ENCODE peak calls at places on chromosomes 3 and 15, in four cellular contexts. One of them, this sample, is unnamed.

GRCh38 chr3:51750878-51751277 is 28.2 kb downstream of the IQCF6 start:
- DNase-seq in Right ventricle myocardium inferior: no peak
- DNase-seq in CD4-positive, alpha-beta memory T cell: no peak
- DNase-seq in Right ventricle myocardium superior: no peak
- DNase-seq in this sample: no peak

GRCh38 chr15:68054658-68055223 is 626 bp downstream of the PIAS1 start:
- DNase-seq in Right ventricle myocardium inferior: peak; percentile 81
- DNase-seq in CD4-positive, alpha-beta memory T cell: peak; percentile 1
- DNase-seq in Right ventricle myocardium superior: peak; percentile 74
- DNase-seq in this sample: peak; percentile 56

GRCh38 chr15:85533949-85534543 is 153.6 kb downstream of the AKAP13 start:
- DNase-seq in Right ventricle myocardium inferior: no peak
- DNase-seq in CD4-positive, alpha-beta memory T cell: peak; percentile 22
- DNase-seq in Right ventricle myocardium superior: no peak
- DNase-seq in this sample: no peak

GRCh38 chr3:2784627-2785026 is 325.5 kb downstream of the IL5RA start:
- DNase-seq in Right ventricle myocardium inferior: no peak
- DNase-seq in CD4-positive, alpha-beta memory T cell: no peak
- DNase-seq in Right ventricle myocardium superior: no peak
- DNase-seq in this sample: no peak

GRCh38 chr3:17573396-17573795 is 169.0 kb downstream of the TBC1D5 start:
- DNase-seq in Right ventricle myocardium inferior: no peak
- DNase-seq in CD4-positive, alpha-beta memory T cell: no peak
- DNase-seq in Right ventricle myocardium superior: no peak
- DNase-seq in this sample: no peak

GRCh38 chr15:47431501-47431900 is 285.8 kb upstream of the SEMA6D start:
- DNase-seq in Right ventricle myocardium inferior: no peak
- DNase-seq in CD4-positive, alpha-beta memory T cell: no peak
- DNase-seq in Right ventricle myocardium superior: no peak
- DNase-seq in this sample: no peak

GRCh38 chr15:57323806-57324589 is 52.3 kb upstream of the CGNL1 start:
- DNase-seq in Right ventricle myocardium inferior: no peak
- DNase-seq in CD4-positive, alpha-beta memory T cell: no peak
- DNase-seq in Right ventricle myocardium superior: no peak
- DNase-seq in this sample: peak; percentile 80

GRCh38 chr3:130516645-130517512 is at the start of gene COL6A6:
- DNase-seq in Right ventricle myocardium inferior: peak; percentile 71
- DNase-seq in CD4-positive, alpha-beta memory T cell: no peak
- DNase-seq in Right ventricle myocardium superior: peak; percentile 39
- DNase-seq in this sample: no peak

GRCh38 chr3:105938101-105938500 is 69.3 kb upstream of the CBLB start:
- DNase-seq in Right ventricle myocardium inferior: no peak
- DNase-seq in CD4-positive, alpha-beta memory T cell: no peak
- DNase-seq in Right ventricle myocardium superior: no peak
- DNase-seq in this sample: no peak

GRCh38 chr3:185059766-185060165 is 93.1 kb downstream of the C3orf70 start:
- DNase-seq in Right ventricle myocardium inferior: no peak
- DNase-seq in CD4-positive, alpha-beta memory T cell: no peak
- DNase-seq in Right ventricle myocardium superior: no peak
- DNase-seq in this sample: no peak

GRCh38 chr3:115571413-115571812 is 51.9 kb upstream of the GAP43 start:
- DNase-seq in Right ventricle myocardium inferior: no peak
- DNase-seq in CD4-positive, alpha-beta memory T cell: no peak
- DNase-seq in Right ventricle myocardium superior: no peak
- DNase-seq in this sample: no peak

GRCh38 chr3:13072239-13073041 is 789 bp downstream of the IQSEC1 start:
- DNase-seq in Right ventricle myocardium inferior: peak; percentile 82
- DNase-seq in CD4-positive, alpha-beta memory T cell: no peak
- DNase-seq in Right ventricle myocardium superior: peak; percentile 82
- DNase-seq in this sample: peak; percentile 71

GRCh38 chr15:40990789-40991188 is 37.5 kb downstream of the CHAC1 start:
- DNase-seq in Right ventricle myocardium inferior: no peak
- DNase-seq in CD4-positive, alpha-beta memory T cell: no peak
- DNase-seq in Right ventricle myocardium superior: no peak
- DNase-seq in this sample: no peak

GRCh38 chr3:162034368-162034767 is 537.8 kb downstream of the OTOL1 start:
- DNase-seq in Right ventricle myocardium inferior: no peak
- DNase-seq in CD4-positive, alpha-beta memory T cell: no peak
- DNase-seq in Right ventricle myocardium superior: no peak
- DNase-seq in this sample: no peak

GRCh38 chr15:90463381-90463780 is 66.3 kb upstream of the CRTC3 start:
- DNase-seq in Right ventricle myocardium inferior: no peak
- DNase-seq in CD4-positive, alpha-beta memory T cell: no peak
- DNase-seq in Right ventricle myocardium superior: no peak
- DNase-seq in this sample: no peak

GRCh38 chr15:66789029-66790025 is 87.3 kb downstream of the SMAD6 start:
- DNase-seq in Right ventricle myocardium inferior: no peak
- DNase-seq in CD4-positive, alpha-beta memory T cell: no peak
- DNase-seq in Right ventricle myocardium superior: peak; percentile 63
- DNase-seq in this sample: peak; percentile 37

GRCh38 chr15:100457201-100457600 is 71.5 kb downstream of the CERS3 start:
- DNase-seq in Right ventricle myocardium inferior: no peak
- DNase-seq in CD4-positive, alpha-beta memory T cell: no peak
- DNase-seq in Right ventricle myocardium superior: no peak
- DNase-seq in this sample: no peak

GRCh38 chr15:68277131-68277604 is 377 bp upstream of the FEM1B start:
- DNase-seq in Right ventricle myocardium inferior: no peak
- DNase-seq in CD4-positive, alpha-beta memory T cell: no peak
- DNase-seq in Right ventricle myocardium superior: peak; percentile 64
- DNase-seq in this sample: no peak

GRCh38 chr15:65363766-65364165 is 14.0 kb downstream of the IGDCC3 start:
- DNase-seq in Right ventricle myocardium inferior: no peak
- DNase-seq in CD4-positive, alpha-beta memory T cell: no peak
- DNase-seq in Right ventricle myocardium superior: no peak
- DNase-seq in this sample: no peak

GRCh38 chr3:34864011-34864410 is 775.3 kb upstream of the ARPP21 start:
- DNase-seq in Right ventricle myocardium inferior: no peak
- DNase-seq in CD4-positive, alpha-beta memory T cell: no peak
- DNase-seq in Right ventricle myocardium superior: no peak
- DNase-seq in this sample: no peak

GRCh38 chr3:38370149-38370548 is 23.6 kb downstream of the XYLB start:
- DNase-seq in Right ventricle myocardium inferior: no peak
- DNase-seq in CD4-positive, alpha-beta memory T cell: no peak
- DNase-seq in Right ventricle myocardium superior: no peak
- DNase-seq in this sample: no peak

GRCh38 chr15:64842099-64842940 is 605 bp downstream of the PLEKHO2 start:
- DNase-seq in Right ventricle myocardium inferior: no peak
- DNase-seq in CD4-positive, alpha-beta memory T cell: no peak
- DNase-seq in Right ventricle myocardium superior: peak; percentile 68
- DNase-seq in this sample: no peak

This sample was measured in DND-41.